ENCODE peak calls at places on chromosome 7, in nine cellular contexts. J, V, O, B, F, W, A, G and R are unnamed samples.

GRCh38 chr7:150903627-150904026 is 51.3 kb downstream of the AOC1 start:
- DNase-seq in J (no peak), V (peak), O (peak), B (no peak), F (no peak), W (peak), A (peak), G (peak), R (peak)

GRCh38 chr7:82762880-82763279 is 319.3 kb upstream of the CACNA2D1 start:
- DNase-seq in J (no peak), V (no peak), O (no peak), B (no peak), F (no peak), W (no peak), A (no peak), G (no peak), R (no peak)

GRCh38 chr7:129949292-129950133 is 3.2 kb downstream of the UBE2H start:
- DNase-seq in J (no peak), V (peak), O (peak), B (peak), F (peak), W (peak), A (no peak), G (peak), R (peak)

GRCh38 chr7:155418304-155418703 is 39.6 kb upstream of the EN2 start:
- DNase-seq in J (no peak), V (no peak), O (no peak), B (no peak), F (no peak), W (no peak), A (no peak), G (no peak), R (no peak)

GRCh38 chr7:503046-503574 is 16.5 kb downstream of the PDGFA start:
- DNase-seq in J (no peak), V (no peak), O (no peak), B (no peak), F (no peak), W (peak), A (no peak), G (no peak), R (no peak)

GRCh38 chr7:26584964-26585650 is 279.3 kb downstream of the SKAP2 start:
- DNase-seq in J (no peak), V (no peak), O (no peak), B (no peak), F (no peak), W (no peak), A (no peak), G (no peak), R (no peak)

GRCh38 chr7:128757203-128757602 is 18.0 kb downstream of the CALU start:
- DNase-seq in J (no peak), V (no peak), O (no peak), B (no peak), F (no peak), W (no peak), A (no peak), G (no peak), R (no peak)

GRCh38 chr7:80884511-80885195 is 34.2 kb downstream of the SEMA3C start:
- DNase-seq in J (no peak), V (no peak), O (no peak), B (no peak), F (no peak), W (no peak), A (no peak), G (no peak), R (no peak)

GRCh38 chr7:140539466-140539865 is 60.2 kb upstream of the MKRN1 start:
- DNase-seq in J (no peak), V (no peak), O (no peak), B (no peak), F (no peak), W (no peak), A (no peak), G (no peak), R (no peak)

GRCh38 chr7:380226-380550 is 90.2 kb downstream of the FOXL3 start:
- DNase-seq in J (no peak), V (no peak), O (no peak), B (no peak), F (no peak), W (no peak), A (peak), G (no peak), R (no peak)

GRCh38 chr7:8283968-8284367 is 22.0 kb upstream of the ICA1 start:
- DNase-seq in J (no peak), V (no peak), O (no peak), B (no peak), F (no peak), W (no peak), A (no peak), G (no peak), R (no peak)

GRCh38 chr7:45874408-45875131 is 1.7 kb upstream of the CCDC201 start:
- DNase-seq in J (no peak), V (peak), O (peak), B (peak), F (peak), W (no peak), A (no peak), G (no peak), R (peak)

GRCh38 chr7:23530355-23530754 is 1.4 kb downstream of the TRA2A start:
- DNase-seq in J (no peak), V (peak), O (peak), B (no peak), F (peak), W (peak), A (no peak), G (no peak), R (peak)

GRCh38 chr7:537911-538634 is 18.4 kb upstream of the PDGFA start:
- DNase-seq in J (no peak), V (peak), O (peak), B (peak), F (no peak), W (peak), A (peak), G (peak), R (peak)

GRCh38 chr7:97748482-97748881 is 16.6 kb downstream of the TAC1 start:
- DNase-seq in J (no peak), V (no peak), O (no peak), B (no peak), F (no peak), W (no peak), A (no peak), G (no peak), R (no peak)

GRCh38 chr7:105438847-105439173 is 50.1 kb upstream of the SRPK2 start:
- DNase-seq in J (no peak), V (no peak), O (no peak), B (no peak), F (no peak), W (no peak), A (no peak), G (no peak), R (no peak)

GRCh38 chr7:45988405-45989057 is 67.5 kb upstream of the IGFBP3 start:
- DNase-seq in J (no peak), V (no peak), O (no peak), B (no peak), F (no peak), W (no peak), A (no peak), G (no peak), R (peak)

GRCh38 chr7:120950026-120950538 is 495 bp upstream of the ING3 start:
- DNase-seq in J (no peak), V (no peak), O (no peak), B (no peak), F (peak), W (no peak), A (no peak), G (no peak), R (no peak)

GRCh38 chr7:117127585-117128168 is 174.4 kb downstream of the ST7 start:
- DNase-seq in J (peak), V (peak), O (peak), B (peak), F (peak), W (peak), A (peak), G (peak), R (peak)

GRCh38 chr7:82506702-82507101 is 63.1 kb upstream of the CACNA2D1 start:
- DNase-seq in J (no peak), V (peak), O (peak), B (no peak), F (no peak), W (no peak), A (no peak), G (peak), R (no peak)

GRCh38 chr7:157000047-157000726 is 10.3 kb downstream of the MNX1 start:
- DNase-seq in J (no peak), V (no peak), O (no peak), B (no peak), F (no peak), W (peak), A (no peak), G (peak), R (no peak)

GRCh38 chr7:151272410-151272809 is 23.9 kb upstream of the SMARCD3 start:
- DNase-seq in J (no peak), V (peak), O (no peak), B (no peak), F (no peak), W (no peak), A (peak), G (no peak), R (no peak)

GRCh38 chr7:135353832-135354231 is 120.2 kb downstream of the STRA8 start:
- DNase-seq in J (no peak), V (peak), O (no peak), B (no peak), F (no peak), W (no peak), A (no peak), G (no peak), R (no peak)

GRCh38 chr7:71591876-71592275 is 459.9 kb downstream of the GALNT17 start:
- DNase-seq in J (no peak), V (no peak), O (no peak), B (no peak), F (no peak), W (no peak), A (no peak), G (no peak), R (no peak)

GRCh38 chr7:155962191-155962967 is 150.1 kb upstream of the SHH start:
- DNase-seq in J (no peak), V (peak), O (peak), B (no peak), F (no peak), W (no peak), A (no peak), G (no peak), R (peak)

GRCh38 chr7:35993663-35994622 is 159.1 kb upstream of the EEPD1 start:
- DNase-seq in J (no peak), V (peak), O (no peak), B (no peak), F (peak), W (no peak), A (no peak), G (peak), R (peak)

GRCh38 chr7:237385-237784 is 45.0 kb downstream of the FAM20C start:
- DNase-seq in J (no peak), V (no peak), O (no peak), B (no peak), F (no peak), W (no peak), A (no peak), G (no peak), R (no peak)

GRCh38 chr7:5177060-5177459 is 13.0 kb upstream of the WIPI2 start:
- DNase-seq in J (no peak), V (peak), O (peak), B (peak), F (peak), W (peak), A (peak), G (peak), R (no peak)

GRCh38 chr7:145957160-145957890 is 159.3 kb upstream of the CNTNAP2 start:
- DNase-seq in J (no peak), V (peak), O (no peak), B (no peak), F (no peak), W (no peak), A (no peak), G (no peak), R (no peak)

GRCh38 chr7:130363156-130363847 is 17.0 kb upstream of the CPA1 start:
- DNase-seq in J (no peak), V (peak), O (peak), B (peak), F (no peak), W (no peak), A (no peak), G (no peak), R (peak)

DNA sequence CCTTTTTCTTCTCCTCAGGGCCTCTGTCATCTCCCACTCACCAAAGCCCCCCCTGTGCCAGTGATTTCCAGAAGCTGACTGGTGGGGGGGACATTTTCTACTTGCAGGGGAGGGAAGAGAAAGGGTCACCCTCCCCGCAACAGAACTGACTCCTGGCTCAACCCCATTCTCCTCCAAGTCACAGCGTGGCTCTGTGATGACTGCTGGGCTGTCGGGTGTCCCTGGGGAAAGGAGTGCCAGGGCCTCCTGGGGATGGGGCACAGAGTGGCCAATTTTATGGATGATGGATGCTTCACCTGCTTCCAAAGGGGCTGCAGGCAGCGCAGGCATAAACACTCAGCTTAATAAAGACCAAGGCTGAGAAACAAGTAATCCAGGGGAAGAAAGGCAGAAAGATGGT is 523.0 kb downstream of the PTPRN2 start:
- DNase-seq in J (no peak), V (no peak), O (no peak), B (no peak), F (no peak), W (peak), A (no peak), G (no peak), R (no peak)
- TF ChIP-seq CTCF in J (no peak), V (no peak), O (no peak), B (no peak), F (no peak), W (no peak), A (no peak), G (no peak), R (no peak)

GRCh38 chr7:131400833-131401593 is 73.3 kb downstream of the MKLN1 start:
- DNase-seq in J (no peak), V (peak), O (no peak), B (peak), F (no peak), W (no peak), A (no peak), G (no peak), R (no peak)
- TF ChIP-seq CTCF in J (no peak), V (no peak), O (no peak), B (no peak), F (no peak), W (no peak), A (no peak), G (no peak), R (no peak)

DNA sequence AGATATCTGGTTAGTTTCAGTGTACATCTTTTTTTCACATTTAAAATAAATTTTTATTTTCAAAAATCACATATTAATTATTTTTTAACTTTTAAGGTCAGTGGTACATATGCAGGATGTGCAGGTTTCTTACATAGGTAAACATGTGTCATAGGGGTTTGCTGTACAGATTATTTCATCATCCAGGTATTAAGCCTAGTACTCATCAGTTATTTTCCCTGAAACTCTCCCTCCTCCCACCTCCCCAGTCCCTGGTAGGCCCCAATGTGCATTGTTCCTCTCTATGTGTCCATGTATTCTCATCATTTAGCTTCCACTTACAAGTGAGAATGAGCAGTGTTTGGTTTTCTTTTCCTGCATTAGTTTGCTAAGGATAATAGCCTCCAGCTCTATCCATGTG is 323.0 kb downstream of the C7orf25 start:
- DNase-seq in J (no peak), V (no peak), O (no peak), B (no peak), F (no peak), W (no peak), A (no peak), G (no peak), R (peak)
- TF ChIP-seq CTCF in J (no peak), V (no peak), O (no peak), B (no peak), F (no peak), W (no peak), A (no peak), G (no peak), R (no peak)

GRCh38 chr7:19491821-19492452 is 216.9 kb downstream of the POLR1F start:
- DNase-seq in J (no peak), V (peak), O (peak), B (peak), F (peak), W (no peak), A (no peak), G (no peak), R (peak)
- TF ChIP-seq CTCF in J (peak), V (peak), O (peak), B (peak), F (peak), W (peak), A (no peak), G (peak), R (peak)